ENCODE peak calls at places on chromosomes 4 and X, in five cellular contexts. K is GM23338, Y is uterus, J is GM12865, O is Panc1. B is an unnamed sample.

GRCh38 chr4:185883591-185883990 is 71.6 kb upstream of the SORBS2 start:
- DNase-seq in K (no peak), Y (no peak), J (no peak), O (no peak), B (no peak)

GRCh38 chr4:174324725-174325124 is 41.0 kb downstream of the CEP44 start:
- DNase-seq in K (no peak), Y (no peak), J (no peak), O (no peak), B (no peak)

GRCh38 chrX:46382595-46382994 is 162.6 kb downstream of the ZNF674 start:
- DNase-seq in K (no peak), Y (no peak), J (no peak), O (no peak), B (no peak)

GRCh38 chrX:148662014-148662413 is 161.6 kb downstream of the AFF2 start:
- DNase-seq in K (no peak), Y (no peak), J (no peak), O (no peak), B (no peak)

GRCh38 chr4:151099976-151100417 is 569 bp downstream of the RPS3A start:
- DNase-seq in K (no peak), Y (no peak), J (peak), O (no peak), B (no peak)

GRCh38 chr4:135508006-135508714 is 1306.6 kb upstream of the PABPC4L start:
- DNase-seq in K (no peak), Y (no peak), J (no peak), O (no peak), B (no peak)

GRCh38 chr4:89273741-89274141 is 33.9 kb downstream of the GPRIN3 start:
- DNase-seq in K (no peak), Y (no peak), J (no peak), O (peak), B (no peak)

GRCh38 chr4:76954489-76954888 is 4.9 kb downstream of the SEPTIN11 start:
- DNase-seq in K (no peak), Y (no peak), J (no peak), O (no peak), B (no peak)

GRCh38 chrX:65997978-65998717 is 41.7 kb downstream of the VSIG4 start:
- DNase-seq in K (no peak), Y (no peak), J (no peak), O (no peak), B (no peak)

GRCh38 chr4:142719854-142720541 is 126.1 kb downstream of the INPP4B start:
- DNase-seq in K (peak), Y (no peak), J (peak), O (no peak), B (no peak)

GRCh38 chrX:23737413-23737812 is 5.7 kb downstream of the ACOT9 start:
- DNase-seq in K (no peak), Y (no peak), J (peak), O (no peak), B (no peak)

GRCh38 chr4:99156992-99157391 is 12.9 kb upstream of the ADH4 start:
- DNase-seq in K (no peak), Y (no peak), J (no peak), O (no peak), B (no peak)

GRCh38 chr4:143482753-143483362 is 30.6 kb upstream of the SMARCA5 start:
- DNase-seq in K (peak), Y (peak), J (peak), O (peak), B (no peak)

GRCh38 chr4:176404591-176404990 is 84.8 kb downstream of the SPCS3 start:
- DNase-seq in K (no peak), Y (no peak), J (no peak), O (no peak), B (no peak)

GRCh38 chr4:143921160-143921559 is 15.8 kb upstream of the GYPE start:
- DNase-seq in K (no peak), Y (no peak), J (no peak), O (no peak), B (no peak)

GRCh38 chr4:140372607-140373327 is 679 bp upstream of the SCOC start:
- DNase-seq in K (peak), Y (no peak), J (peak), O (no peak), B (no peak)

GRCh38 chrX:2498781-2499302 is 1.9 kb downstream of the DHRSX start:
- DNase-seq in K (peak), Y (no peak), J (no peak), O (no peak), B (no peak)

GRCh38 chrX:112662559-112663427 is 16.9 kb downstream of the LHFPL1 start:
- DNase-seq in K (no peak), Y (no peak), J (no peak), O (no peak), B (no peak)

GRCh38 chrX:10008483-10009056 is 41.4 kb downstream of the CLDN34 start:
- DNase-seq in K (no peak), Y (no peak), J (no peak), O (no peak), B (no peak)

GRCh38 chr4:10727140-10727880 is 42.7 kb upstream of the CLNK start:
- DNase-seq in K (no peak), Y (no peak), J (peak), O (no peak), B (no peak)

GRCh38 chr4:125306533-125306932 is 8.2 kb upstream of the FAT4 start:
- DNase-seq in K (no peak), Y (no peak), J (no peak), O (no peak), B (no peak)

GRCh38 chrX:70176938-70177533 is at the start of gene DGAT2L6:
- DNase-seq in K (no peak), Y (no peak), J (peak), O (no peak), B (no peak)

GRCh38 chr4:37953620-37954325 is 6.4 kb upstream of the PTTG2 start:
- DNase-seq in K (no peak), Y (no peak), J (no peak), O (no peak), B (no peak)

GRCh38 chr4:185950891-185951290 is 118.1 kb upstream of the TLR3 start:
- DNase-seq in K (no peak), Y (no peak), J (no peak), O (no peak), B (no peak)

GRCh38 chrX:16082470-16083085 is 40.8 kb upstream of the GRPR start:
- DNase-seq in K (peak), Y (no peak), J (no peak), O (no peak), B (no peak)

GRCh38 chr4:155392486-155393184 is 15.9 kb upstream of the MAP9 start:
- DNase-seq in K (no peak), Y (no peak), J (no peak), O (peak), B (no peak)

GRCh38 chr4:140719022-140719421 is 37.2 kb downstream of the TBC1D9 start:
- DNase-seq in K (no peak), Y (no peak), J (no peak), O (no peak), B (no peak)

GRCh38 chrX:69109706-69110635 is 55.3 kb downstream of the PJA1 start:
- DNase-seq in K (no peak), Y (peak), J (no peak), O (no peak), B (no peak)

GRCh38 chr4:165137205-165137604 is 24.5 kb upstream of the TMEM192 start:
- DNase-seq in K (no peak), Y (no peak), J (no peak), O (no peak), B (no peak)

GRCh38 chr4:45578874-45579273 is 545.0 kb downstream of the GABRG1 start:
- DNase-seq in K (peak), Y (no peak), J (no peak), O (no peak), B (no peak)

GRCh38 chr4:86358176-86358701 is 1.6 kb downstream of the MAPK10 start:
- DNase-seq in K (no peak), Y (no peak), J (no peak), O (no peak), B (no peak)

GRCh38 chrX:131816551-131817136 is 206.5 kb upstream of the STK26 start:
- DNase-seq in K (no peak), Y (peak), J (peak), O (no peak), B (peak)

GRCh38 chrX:70444326-70445196 is at the start of gene DLG3:
- DNase-seq in K (peak), Y (no peak), J (no peak), O (no peak), B (no peak)

GRCh38 chrX:120672389-120672788 is 42.5 kb upstream of the C1GALT1C1 start:
- DNase-seq in K (no peak), Y (peak), J (no peak), O (peak), B (peak)

GRCh38 chrX:43333543-43333942 is 322.6 kb upstream of the MAOA start:
- DNase-seq in K (peak), Y (no peak), J (peak), O (no peak), B (no peak)

GRCh38 chrX:119206203-119206602 is 29.9 kb upstream of the PGRMC1 start:
- DNase-seq in K (no peak), Y (no peak), J (no peak), O (no peak), B (no peak)

GRCh38 chr4:142523111-142523510 is 323.0 kb downstream of the INPP4B start:
- DNase-seq in K (no peak), Y (no peak), J (no peak), O (no peak), B (no peak)

GRCh38 chrX:5876984-5877655 is 351.5 kb downstream of the NLGN4X start:
- DNase-seq in K (peak), Y (no peak), J (peak), O (no peak), B (no peak)

GRCh38 chr4:31065086-31065485 is 344.9 kb downstream of the PCDH7 start:
- DNase-seq in K (no peak), Y (no peak), J (no peak), O (no peak), B (no peak)

GRCh38 chr4:19304028-19304427 is 947.7 kb upstream of the SLIT2 start:
- DNase-seq in K (no peak), Y (no peak), J (no peak), O (no peak), B (no peak)

GRCh38 chr4:19309365-19309764 is 942.3 kb upstream of the SLIT2 start:
- DNase-seq in K (peak), Y (no peak), J (no peak), O (no peak), B (no peak)
- TF ChIP-seq CTCF in K (peak), Y (no peak), J (no peak), O (no peak), B (no peak)

GRCh38 chrX:53458082-53458481 is 23.9 kb upstream of the HSD17B10 start:
- DNase-seq in K (no peak), Y (no peak), J (no peak), O (no peak), B (no peak)
- TF ChIP-seq CTCF in K (peak), Y (no peak), J (no peak), O (peak), B (no peak)

GRCh38 chr4:52977252-52977651 is 115.1 kb downstream of the RASL11B start:
- DNase-seq in K (no peak), Y (no peak), J (no peak), O (no peak), B (no peak)
- TF ChIP-seq CTCF in K (no peak), Y (no peak), J (no peak), O (no peak), B (no peak)

GRCh38 chr4:183074288-183074990 is 24.6 kb upstream of the WWC2 start:
- DNase-seq in K (peak), Y (no peak), J (no peak), O (no peak), B (no peak)

GRCh38 chr4:183072181-183072580 is 26.9 kb upstream of the WWC2 start:
- DNase-seq in K (no peak), Y (no peak), J (no peak), O (no peak), B (no peak)

GRCh38 chr4:183073838-183074145 is 25.3 kb upstream of the WWC2 start:
- DNase-seq in K (no peak), Y (no peak), J (no peak), O (no peak), B (no peak)

GRCh38 chr4:183068502-183068901 is 30.6 kb upstream of the WWC2 start:
- DNase-seq in K (no peak), Y (no peak), J (no peak), O (no peak), B (no peak)

GRCh38 chr4:183071222-183071621 is 27.8 kb upstream of the WWC2 start:
- DNase-seq in K (no peak), Y (no peak), J (no peak), O (no peak), B (no peak)
- TF ChIP-seq CTCF in K (no peak), Y (no peak), J (no peak), O (no peak), B (no peak)

B was measured in psoas muscle.